ENCODE peak calls at places on chromosomes 6 and 20, in five cellular contexts. D, X, W, Z and N are unnamed samples.

GRCh38 chr6:35078226-35078850 is 62.8 kb downstream of the TCP11 start:
- DNase-seq in D (no peak), X (no peak), W (no peak), Z (no peak), N (no peak)

GRCh38 chr6:121443953-121444590 is 8.6 kb downstream of the GJA1 start:
- DNase-seq in D (no peak), X (no peak), W (no peak), Z (no peak), N (no peak)

GRCh38 chr6:155227076-155227475 is 36.7 kb upstream of the CLDN20 start:
- DNase-seq in D (no peak), X (no peak), W (no peak), Z (no peak), N (no peak)

GRCh38 chr20:24779166-24779565 is 169.9 kb upstream of the CST7 start:
- DNase-seq in D (no peak), X (no peak), W (no peak), Z (no peak), N (peak)

GRCh38 chr6:24100336-24100735 is 25.7 kb upstream of the NRSN1 start:
- DNase-seq in D (no peak), X (no peak), W (no peak), Z (no peak), N (no peak)

GRCh38 chr6:113142775-113143174 is 714.4 kb upstream of the MARCKS start:
- DNase-seq in D (no peak), X (no peak), W (no peak), Z (no peak), N (no peak)

GRCh38 chr20:61385316-61385715 is 133.3 kb downstream of the CDH4 start:
- DNase-seq in D (no peak), X (no peak), W (no peak), Z (no peak), N (no peak)

GRCh38 chr6:82783587-82784253 is 281.9 kb downstream of the UBE3D start:
- DNase-seq in D (no peak), X (no peak), W (no peak), Z (no peak), N (peak)

GRCh38 chr20:34199183-34199582 is 42.0 kb upstream of the ASIP start:
- DNase-seq in D (no peak), X (no peak), W (no peak), Z (no peak), N (no peak)

GRCh38 chr6:25124216-25124615 is 155.0 kb upstream of the CARMIL1 start:
- DNase-seq in D (no peak), X (no peak), W (no peak), Z (no peak), N (no peak)

DNA sequence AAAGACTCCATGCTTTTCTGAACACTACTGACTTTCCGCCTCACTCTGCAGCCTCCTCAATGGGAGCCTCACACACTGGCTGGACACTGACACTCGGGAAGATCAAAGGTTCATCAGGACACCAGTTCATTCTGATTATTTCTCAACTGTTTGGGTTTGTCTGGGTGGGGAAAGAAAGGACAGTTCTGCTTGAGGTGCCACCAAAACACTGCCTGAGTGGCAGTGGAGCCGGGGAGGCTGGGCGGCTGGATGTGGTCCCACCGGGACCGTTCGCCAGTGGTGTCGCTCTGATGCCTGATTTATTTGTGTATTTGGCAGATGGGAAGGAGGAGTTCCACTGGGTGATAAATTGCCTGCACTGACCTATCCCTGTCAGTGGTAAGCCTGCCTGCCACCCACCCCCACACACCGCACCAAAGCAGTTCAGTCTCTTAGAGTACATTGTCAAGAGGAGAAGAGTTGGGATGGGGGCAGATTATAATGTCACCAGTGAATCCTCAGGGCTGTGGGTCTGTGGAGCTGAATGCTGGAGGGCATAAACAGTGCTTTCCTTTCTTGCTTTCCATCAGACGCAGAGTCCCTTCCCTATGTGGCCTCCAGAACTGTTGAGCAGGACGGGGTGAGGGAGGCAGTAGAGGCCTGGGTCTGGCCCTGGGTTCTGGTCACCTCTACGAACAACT is 49.8 kb downstream of the EDN1 start:
- DNase-seq in D (no peak), X (no peak), W (no peak), Z (no peak), N (no peak)
- H2BK12ac ChIP-seq in D (no peak), X (no peak), W (no peak), Z (no peak), N (no peak)

DNA sequence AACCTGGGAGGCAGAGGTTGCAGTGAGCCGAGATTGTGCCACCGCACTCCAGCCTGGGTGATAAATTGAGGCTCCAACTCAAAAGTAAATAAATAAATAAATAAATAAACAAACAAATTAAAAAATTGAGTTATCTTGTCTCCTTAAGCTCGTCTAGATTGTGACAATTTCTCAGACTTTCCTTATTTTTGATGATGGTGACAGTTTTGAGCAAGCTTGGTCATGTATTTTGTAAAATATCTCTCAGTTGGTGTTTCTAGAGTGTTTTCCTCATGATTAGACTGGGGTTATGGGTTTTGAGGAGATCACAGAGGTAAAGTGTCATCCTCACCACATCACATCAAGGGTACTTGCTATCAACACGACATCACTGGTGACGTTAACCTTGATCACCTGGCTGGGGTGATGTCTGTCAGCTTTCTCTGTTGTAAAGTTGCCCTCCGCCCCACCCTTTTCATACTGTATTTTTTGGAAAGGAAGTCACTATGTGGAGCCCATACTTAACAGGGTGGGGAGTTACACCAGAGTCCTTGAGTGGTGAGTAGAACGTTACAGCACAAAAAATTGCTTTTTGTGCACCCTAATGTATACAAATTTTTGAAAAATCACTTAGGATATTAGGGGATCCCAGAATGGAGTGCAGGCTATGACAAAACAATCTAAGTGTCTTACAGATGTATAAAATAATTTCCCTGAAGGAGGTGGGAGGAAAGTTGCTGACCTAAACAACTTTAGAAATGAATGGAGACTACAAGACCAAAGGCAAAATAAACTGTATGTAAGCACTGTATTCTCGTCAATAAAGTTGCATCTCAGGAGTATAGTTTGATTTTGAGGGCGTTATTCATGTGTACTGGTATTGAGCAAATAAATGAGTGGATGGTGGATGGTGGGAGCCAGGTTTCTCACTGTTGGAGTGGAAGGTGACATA is 116.4 kb upstream of the SGK1 start:
- DNase-seq in D (no peak), X (no peak), W (no peak), Z (no peak), N (no peak)
- H2AK5ac ChIP-seq in D (no peak), X (peak), W (no peak), Z (no peak), N (no peak)

DNA sequence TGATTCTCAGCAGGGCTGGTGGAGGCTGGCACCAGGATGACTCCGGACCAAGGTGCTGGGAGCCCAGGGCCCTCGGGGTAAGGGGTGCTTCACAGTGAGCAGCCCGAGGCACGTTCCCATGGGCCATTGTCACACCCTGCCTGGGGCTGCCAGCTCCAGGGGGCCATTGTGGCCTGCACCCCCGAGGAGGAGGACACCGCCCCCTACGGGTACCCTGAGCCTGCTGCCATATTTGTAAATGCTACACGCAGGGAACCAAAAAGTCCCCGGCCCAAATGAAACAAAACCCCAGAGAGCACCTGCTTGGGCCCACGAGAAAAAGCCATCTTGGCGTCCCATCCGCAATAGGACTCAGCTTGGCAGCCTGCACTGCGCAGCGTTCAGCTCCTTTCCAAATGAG is 64.7 kb upstream of the GATA5 start:
- DNase-seq in D (no peak), X (no peak), W (no peak), Z (no peak), N (no peak)
- H2BK12ac ChIP-seq in D (no peak), X (no peak), W (no peak), Z (no peak), N (no peak)

GRCh38 chr20:58700823-58701222 is 8.2 kb downstream of the NPEPL1 start:
- DNase-seq in D (no peak), X (no peak), W (no peak), Z (no peak), N (peak)

GRCh38 chr20:58697867-58698703 is 5.5 kb downstream of the NPEPL1 start:
- DNase-seq in D (no peak), X (no peak), W (no peak), Z (no peak), N (peak)

GRCh38 chr20:58700121-58700780 is 7.7 kb downstream of the NPEPL1 start:
- DNase-seq in D (no peak), X (no peak), W (no peak), Z (no peak), N (no peak)

GRCh38 chr20:58698741-58699141 is 6.1 kb downstream of the NPEPL1 start:
- DNase-seq in D (no peak), X (no peak), W (no peak), Z (no peak), N (no peak)

GRCh38 chr20:58699246-58700107 is 6.9 kb downstream of the NPEPL1 start:
- DNase-seq in D (no peak), X (no peak), W (no peak), Z (no peak), N (peak)
- H2AK5ac ChIP-seq in D (no peak), X (no peak), W (no peak), Z (no peak), N (no peak)